ENCODE peak calls at places on chromosomes 3 and 15, in five cellular contexts. Z is stimulated activated CD8-positive, alpha-beta memory T cell treated with anti-CD3 and anti-CD28 coated beads, Interleukin-15, amount 100 ng/mL, for 1 hour; O is astrocyte of the spinal cord; N is A172; D is Calu3. Y is an unnamed sample.
A peak's percentile ranks its signal among the peaks of the same experiment; 100 is the strongest.

GRCh38 chr15:90665288-90666134 is 51.6 kb upstream of the BLM start:
- DNase-seq in Z (no peak), O (peak; percentile 46), N (no peak), D (peak; percentile 69), Y (no peak)

GRCh38 chr3:132788299-132788698 is 66.1 kb upstream of the NPHP3 start:
- DNase-seq in Z (no peak), O (peak; percentile 90), N (peak; percentile 23), D (no peak), Y (no peak)

GRCh38 chr3:10744098-10744465 is 71.9 kb upstream of the SLC6A11 start:
- DNase-seq in Z (no peak), O (no peak), N (no peak), D (peak; percentile 35), Y (peak; percentile 71)

GRCh38 chr15:95596487-95596886 is 734.0 kb upstream of the NR2F2 start:
- DNase-seq in Z (no peak), O (no peak), N (no peak), D (no peak), Y (peak; percentile 1)

GRCh38 chr3:43185656-43186375 is 79.9 kb upstream of the POMGNT2 start:
- DNase-seq in Z (no peak), O (peak; percentile 38), N (peak; percentile 50), D (no peak), Y (no peak)

GRCh38 chr3:41975421-41976103 is 13.7 kb upstream of the ULK4 start:
- DNase-seq in Z (no peak), O (no peak), N (no peak), D (no peak), Y (no peak)

GRCh38 chr3:18766971-18767370 is 341.8 kb upstream of the SATB1 start:
- DNase-seq in Z (no peak), O (no peak), N (no peak), D (no peak), Y (no peak)

GRCh38 chr3:71282976-71283375 is 300.6 kb downstream of the FOXP1 start:
- DNase-seq in Z (no peak), O (no peak), N (no peak), D (no peak), Y (no peak)

GRCh38 chr15:80559320-80559693 is 135.8 kb upstream of the ABHD17C start:
- DNase-seq in Z (no peak), O (no peak), N (no peak), D (no peak), Y (no peak)

GRCh38 chr15:72338617-72339321 is 18.8 kb upstream of the CELF6 start:
- DNase-seq in Z (no peak), O (peak; percentile 26), N (no peak), D (no peak), Y (no peak)

GRCh38 chr3:197578376-197578775 is 22.6 kb upstream of the BDH1 start:
- DNase-seq in Z (no peak), O (no peak), N (no peak), D (no peak), Y (no peak)

GRCh38 chr15:66982816-66983215 is 82.6 kb upstream of the SMAD3 start:
- DNase-seq in Z (no peak), O (no peak), N (no peak), D (no peak), Y (no peak)

GRCh38 chr3:7787871-7788828 is 713.5 kb upstream of the LMCD1 start:
- DNase-seq in Z (no peak), O (peak; percentile 10), N (peak; percentile 25), D (peak; percentile 26), Y (no peak)

GRCh38 chr3:11757441-11757875 is 89.2 kb downstream of the TAMM41 start:
- DNase-seq in Z (no peak), O (no peak), N (peak; percentile 19), D (no peak), Y (peak; percentile 72)